ENCODE peak calls at places on chromosomes 13 and 19, in nine cellular contexts. K is upper lobe of right lung; P is colonic mucosa; D is dorsolateral prefrontal cortex; I is activated CD8-positive, alpha-beta T cell treated with anti-CD3 and anti-CD28 coated beads for 36 hours; X is breast epithelium; F is fibroblast of pulmonary artery; M is endothelial cell; Z is endodermal cell. S is an unnamed sample.

GRCh38 chr13:86567119-86567518 is 767.9 kb upstream of the SLITRK6 start:
- DNase-seq in K (no peak), P (no peak), D (no peak), I (no peak), X (no peak), F (no peak), M (no peak), Z (peak), S (no peak)

GRCh38 chr19:17346109-17346671 is 8.8 kb downstream of the GTPBP3 start:
- DNase-seq in K (peak), P (peak), D (peak), I (peak), X (peak), F (peak), M (peak), Z (peak), S (peak)

GRCh38 chr13:66958611-66959010 is 271.5 kb downstream of the PCDH9 start:
- DNase-seq in K (no peak), P (no peak), D (no peak), I (no peak), X (no peak), F (no peak), M (no peak), Z (no peak), S (no peak)

GRCh38 chr13:35923347-35923746 is 207.8 kb downstream of the DCLK1 start:
- DNase-seq in K (no peak), P (no peak), D (peak), I (no peak), X (no peak), F (peak), M (no peak), Z (peak), S (no peak)

GRCh38 chr13:107365466-107366215 is 797.7 kb upstream of the ARGLU1 start:
- DNase-seq in K (no peak), P (no peak), D (no peak), I (no peak), X (no peak), F (peak), M (no peak), Z (no peak), S (no peak)

GRCh38 chr13:110665491-110666254 is 40.2 kb downstream of the CARS2 start:
- DNase-seq in K (no peak), P (no peak), D (no peak), I (no peak), X (no peak), F (no peak), M (no peak), Z (no peak), S (no peak)

GRCh38 chr13:40496035-40496810 is 170.2 kb downstream of the FOXO1 start:
- DNase-seq in K (no peak), P (no peak), D (no peak), I (no peak), X (no peak), F (no peak), M (no peak), Z (no peak), S (no peak)

GRCh38 chr19:5324947-5325346 is 15.7 kb downstream of the PTPRS start:
- DNase-seq in K (no peak), P (no peak), D (no peak), I (no peak), X (no peak), F (no peak), M (no peak), Z (no peak), S (no peak)

GRCh38 chr19:6626764-6627163 is 35.8 kb upstream of the CD70 start:
- DNase-seq in K (no peak), P (no peak), D (no peak), I (no peak), X (no peak), F (no peak), M (no peak), Z (no peak), S (no peak)

GRCh38 chr13:23506821-23507210 is 63.4 kb upstream of the TNFRSF19 start:
- DNase-seq in K (no peak), P (no peak), D (no peak), I (no peak), X (no peak), F (peak), M (no peak), Z (no peak), S (no peak)

GRCh38 chr13:106348032-106348431 is 187.4 kb downstream of the EFNB2 start:
- DNase-seq in K (no peak), P (no peak), D (no peak), I (no peak), X (no peak), F (peak), M (no peak), Z (peak), S (no peak)

GRCh38 chr13:40060318-40061007 is 405.0 kb downstream of the COG6 start:
- DNase-seq in K (no peak), P (no peak), D (peak), I (peak), X (no peak), F (peak), M (no peak), Z (no peak), S (no peak)

GRCh38 chr13:73287871-73288270 is 229.1 kb downstream of the KLF5 start:
- DNase-seq in K (no peak), P (no peak), D (no peak), I (no peak), X (no peak), F (no peak), M (no peak), Z (no peak), S (no peak)

GRCh38 chr13:29543230-29544215 is 52.0 kb downstream of the SLC7A1 start:
- DNase-seq in K (no peak), P (peak), D (no peak), I (peak), X (no peak), F (peak), M (no peak), Z (peak), S (no peak)

GRCh38 chr13:32889986-32890565 is 126.1 kb upstream of the KL start:
- DNase-seq in K (no peak), P (no peak), D (no peak), I (no peak), X (no peak), F (no peak), M (no peak), Z (no peak), S (no peak)

GRCh38 chr13:27424246-27425150 is at the start of gene GTF3A:
- DNase-seq in K (peak), P (peak), D (peak), I (peak), X (peak), F (peak), M (peak), Z (peak), S (peak)

GRCh38 chr13:71935166-71935840 is 68.3 kb upstream of the DACH1 start:
- DNase-seq in K (no peak), P (no peak), D (no peak), I (no peak), X (no peak), F (no peak), M (no peak), Z (no peak), S (no peak)

GRCh38 chr13:102825921-102826706 is 19.7 kb upstream of the ERCC5 start:
- DNase-seq in K (no peak), P (no peak), D (no peak), I (no peak), X (no peak), F (peak), M (no peak), Z (no peak), S (no peak)

GRCh38 chr13:79481685-79482052 is 714 bp downstream of the NDFIP2 start:
- DNase-seq in K (no peak), P (peak), D (peak), I (peak), X (no peak), F (no peak), M (no peak), Z (no peak), S (no peak)

GRCh38 chr13:100454876-100455275 is 133.7 kb downstream of the GGACT start:
- DNase-seq in K (no peak), P (peak), D (no peak), I (peak), X (no peak), F (peak), M (no peak), Z (no peak), S (no peak)

GRCh38 chr13:96710166-96710866 is 284.0 kb downstream of the OXGR1 start:
- DNase-seq in K (no peak), P (no peak), D (no peak), I (no peak), X (no peak), F (no peak), M (no peak), Z (peak), S (no peak)

GRCh38 chr13:98910501-98910951 is 67.3 kb downstream of the DOCK9 start:
- DNase-seq in K (no peak), P (no peak), D (no peak), I (peak), X (no peak), F (peak), M (peak), Z (peak), S (no peak)

GRCh38 chr13:83877901-83878300 is 4.4 kb downstream of the SLITRK1 start:
- DNase-seq in K (no peak), P (no peak), D (no peak), I (no peak), X (no peak), F (no peak), M (no peak), Z (peak), S (peak)

GRCh38 chr13:60230593-60230992 is 66.9 kb upstream of the DIAPH3 start:
- DNase-seq in K (no peak), P (no peak), D (no peak), I (no peak), X (no peak), F (peak), M (no peak), Z (no peak), S (no peak)

GRCh38 chr19:15432018-15432494 is 13.3 kb upstream of the AKAP8L start:
- DNase-seq in K (no peak), P (no peak), D (no peak), I (peak), X (no peak), F (no peak), M (no peak), Z (no peak), S (no peak)

GRCh38 chr13:26946675-26947342 is 186.2 kb upstream of the GPR12 start:
- DNase-seq in K (no peak), P (no peak), D (no peak), I (peak), X (no peak), F (peak), M (no peak), Z (no peak), S (peak)

GRCh38 chr19:1206063-1206732 is 620 bp downstream of the STK11 start:
- DNase-seq in K (no peak), P (no peak), D (no peak), I (no peak), X (no peak), F (no peak), M (peak), Z (peak), S (no peak)

GRCh38 chr19:39937094-39937493 is 2.7 kb upstream of the FCGBP start:
- DNase-seq in K (no peak), P (peak), D (no peak), I (peak), X (no peak), F (no peak), M (no peak), Z (no peak), S (no peak)

GRCh38 chr13:32660227-32660626 is 74.0 kb downstream of the PDS5B start:
- DNase-seq in K (no peak), P (no peak), D (no peak), I (no peak), X (no peak), F (no peak), M (no peak), Z (no peak), S (no peak)

GRCh38 chr13:83955011-83955410 is 72.7 kb upstream of the SLITRK1 start:
- DNase-seq in K (no peak), P (no peak), D (no peak), I (no peak), X (no peak), F (no peak), M (no peak), Z (no peak), S (no peak)

GRCh38 chr13:67101730-67102467 is 128.2 kb downstream of the PCDH9 start:
- DNase-seq in K (no peak), P (no peak), D (no peak), I (no peak), X (no peak), F (no peak), M (no peak), Z (no peak), S (no peak)

GRCh38 chr13:33281951-33282595 is 3.5 kb downstream of the STARD13 start:
- DNase-seq in K (no peak), P (no peak), D (no peak), I (no peak), X (no peak), F (peak), M (no peak), Z (no peak), S (no peak)

GRCh38 chr13:58712191-58712590 is 1080.6 kb downstream of the PCDH17 start:
- DNase-seq in K (no peak), P (no peak), D (no peak), I (no peak), X (no peak), F (no peak), M (no peak), Z (peak), S (no peak)

GRCh38 chr19:49639401-49640112 is 386 bp downstream of the RRAS start:
- DNase-seq in K (no peak), P (peak), D (no peak), I (no peak), X (no peak), F (no peak), M (no peak), Z (peak), S (no peak)

GRCh38 chr19:48683349-48683748 is 10.5 kb upstream of the NTN5 start:
- DNase-seq in K (no peak), P (no peak), D (peak), I (peak), X (no peak), F (peak), M (no peak), Z (no peak), S (no peak)

GRCh38 chr19:33310606-33311325 is 8.4 kb upstream of the CEBPA start:
- DNase-seq in K (peak), P (peak), D (no peak), I (no peak), X (no peak), F (no peak), M (no peak), Z (no peak), S (no peak)

GRCh38 chr19:6260912-6261636 is 18.7 kb downstream of the MLLT1 start:
- DNase-seq in K (no peak), P (no peak), D (no peak), I (peak), X (no peak), F (peak), M (peak), Z (peak), S (no peak)

GRCh38 chr13:39023316-39023715 is 14.6 kb downstream of the PROSER1 start:
- DNase-seq in K (no peak), P (no peak), D (no peak), I (no peak), X (no peak), F (peak), M (no peak), Z (no peak), S (no peak)

GRCh38 chr19:8054169-8054568 is 1.6 kb downstream of the CCL25 start:
- DNase-seq in K (no peak), P (no peak), D (no peak), I (no peak), X (no peak), F (no peak), M (no peak), Z (peak), S (peak)

GRCh38 chr13:69044629-69045028 is 1063.0 kb upstream of the ATXN8OS start:
- DNase-seq in K (no peak), P (no peak), D (no peak), I (no peak), X (no peak), F (no peak), M (no peak), Z (no peak), S (no peak)
- TF ChIP-seq CTCF in K (no peak), P (no peak), D (no peak), I (no peak), X (no peak), F (no peak), M (no peak), Z (no peak), S (no peak)

GRCh38 chr19:45439190-45439568 is 15.5 kb upstream of the ERCC1 start:
- DNase-seq in K (no peak), P (no peak), D (no peak), I (no peak), X (no peak), F (no peak), M (no peak), Z (no peak), S (no peak)

GRCh38 chr19:45440873-45441654 is 17.3 kb upstream of the ERCC1 start:
- DNase-seq in K (no peak), P (no peak), D (no peak), I (no peak), X (no peak), F (peak), M (peak), Z (peak), S (no peak)

GRCh38 chr19:45437328-45437727 is 13.6 kb upstream of the ERCC1 start:
- DNase-seq in K (no peak), P (no peak), D (no peak), I (no peak), X (no peak), F (no peak), M (no peak), Z (no peak), S (no peak)

GRCh38 chr19:45440259-45440638 is 16.5 kb upstream of the ERCC1 start:
- DNase-seq in K (no peak), P (no peak), D (no peak), I (no peak), X (no peak), F (no peak), M (no peak), Z (no peak), S (no peak)

DNA sequence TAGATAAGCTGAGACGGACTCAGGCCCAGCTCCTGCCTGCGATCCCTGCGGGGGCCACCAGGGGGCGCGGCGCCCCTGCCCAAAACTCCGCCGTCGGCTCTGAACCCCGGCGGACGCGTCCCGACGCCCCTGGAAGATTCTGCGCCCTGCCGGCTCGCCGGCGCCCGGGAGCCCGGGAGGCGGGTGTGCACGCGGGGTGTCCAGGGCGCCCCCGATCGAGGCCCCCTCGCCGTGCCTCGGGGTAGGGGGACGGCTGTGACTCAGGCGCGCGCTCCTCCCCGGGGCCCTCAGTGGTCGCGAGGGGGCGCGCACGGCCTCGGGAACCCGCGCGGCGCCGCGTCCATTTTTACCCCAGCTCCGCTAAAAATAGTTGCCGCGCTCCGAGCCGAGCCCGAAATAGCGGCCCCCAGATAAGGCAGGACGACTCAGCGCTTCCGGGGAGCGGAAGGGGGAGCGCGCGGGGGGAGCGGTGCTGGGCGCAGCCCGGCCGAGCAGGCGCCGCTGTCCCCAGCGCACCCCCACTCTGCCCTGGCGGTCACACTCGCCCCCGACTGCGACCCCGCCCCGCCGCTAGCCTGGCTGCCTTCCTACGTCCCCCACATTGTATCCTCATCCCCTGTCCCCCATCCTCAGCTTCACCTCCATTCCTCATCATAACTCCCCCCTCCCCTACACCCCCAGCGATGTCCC is 16.0 kb upstream of the ERCC1 start:
- DNase-seq in K (peak), P (peak), D (peak), I (peak), X (peak), F (peak), M (peak), Z (peak), S (peak)
- TF ChIP-seq CTCF in K (peak), P (peak), D (peak), I (peak), X (peak), F (peak), M (peak), Z (peak), S (peak)

DNA sequence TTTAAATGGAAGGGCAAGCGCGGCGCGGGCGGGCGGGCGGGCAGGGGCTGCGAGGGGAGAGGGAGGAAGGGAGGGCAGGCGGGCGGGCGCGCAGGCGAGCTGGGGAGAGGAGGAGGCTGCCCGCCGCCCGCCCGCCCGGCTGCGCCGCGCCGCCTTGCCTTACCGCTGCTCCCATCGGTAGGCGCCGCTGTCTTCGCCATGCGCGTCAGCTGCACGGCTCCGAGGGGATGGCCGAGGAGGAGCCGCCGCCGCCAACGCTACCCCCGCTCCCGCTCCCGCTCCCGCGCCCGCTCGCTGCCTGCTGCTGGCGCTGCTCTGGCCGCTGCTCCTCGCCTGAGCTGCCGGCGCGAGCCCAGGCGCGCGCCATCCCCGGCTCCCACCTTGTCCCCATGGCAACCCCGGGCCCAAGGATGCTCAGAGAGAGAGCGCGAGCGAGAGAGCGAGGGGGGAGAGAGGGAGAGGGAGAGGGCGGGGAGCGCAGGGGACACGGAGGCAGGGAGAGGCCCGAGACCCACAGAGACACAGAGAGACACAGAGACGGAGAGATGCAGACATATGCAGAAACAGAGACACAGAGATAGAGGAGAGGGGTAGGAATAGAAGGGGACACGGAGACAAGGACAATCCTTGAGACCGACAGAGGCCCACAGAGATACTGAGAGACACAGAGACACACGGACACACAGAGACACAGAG is 40.3 kb downstream of the DEDD2 start:
- DNase-seq in K (peak), P (peak), D (peak), I (peak), X (peak), F (peak), M (peak), Z (peak), S (peak)
- TF ChIP-seq CTCF in K (peak), P (peak), D (peak), I (peak), X (no peak), F (peak), M (no peak), Z (peak), S (peak)

DNA sequence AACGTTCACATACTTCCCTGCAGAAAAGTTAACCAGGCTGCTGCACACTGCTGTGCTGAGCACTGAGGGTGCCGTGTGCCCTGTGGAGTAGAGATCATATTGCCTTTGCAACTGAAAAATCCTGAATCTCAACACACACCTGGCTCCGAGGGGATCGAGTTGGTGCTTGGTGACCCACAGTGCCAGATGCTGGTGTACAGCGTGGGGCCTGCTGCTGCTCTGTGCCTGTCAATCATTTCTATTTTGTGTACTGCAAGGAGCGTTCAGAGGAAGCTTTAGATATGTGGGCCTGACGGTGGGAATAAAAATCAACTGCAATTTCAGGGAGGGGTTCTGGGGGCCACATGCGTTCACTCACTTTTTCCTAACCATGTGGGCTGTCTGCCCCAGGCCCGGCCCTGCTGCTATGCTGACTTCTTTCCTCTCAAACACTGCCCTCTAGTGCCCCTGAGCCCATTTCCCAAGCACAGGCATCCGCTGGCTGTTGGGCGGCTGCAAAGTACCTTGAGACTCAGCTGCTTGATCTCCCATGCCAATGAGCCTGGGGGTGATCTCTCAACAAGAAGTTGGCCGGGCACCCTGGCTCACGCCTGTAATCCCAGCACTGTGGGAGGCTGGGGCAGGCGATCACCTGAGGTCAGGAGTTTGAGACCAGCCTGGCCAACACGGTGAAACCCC is 9.7 kb upstream of the LENG8 start:
- DNase-seq in K (no peak), P (no peak), D (peak), I (peak), X (peak), F (peak), M (peak), Z (peak), S (no peak)
- TF ChIP-seq CTCF in K (peak), P (no peak), D (peak), I (peak), X (peak), F (peak), M (no peak), Z (peak), S (peak)

GRCh38 chr19:4256563-4256962 is 9.7 kb downstream of the YJU2 start:
- DNase-seq in K (no peak), P (no peak), D (no peak), I (peak), X (no peak), F (no peak), M (no peak), Z (peak), S (peak)
- TF ChIP-seq CTCF in K (no peak), P (no peak), D (no peak), I (no peak), X (no peak), F (no peak), M (peak), Z (peak), S (no peak)

GRCh38 chr19:12090807-12091206 is 26.3 kb downstream of the ZNF844 start:
- DNase-seq in K (peak), P (peak), D (peak), I (peak), X (no peak), F (peak), M (no peak), Z (peak), S (peak)
- TF ChIP-seq CTCF in K (peak), P (peak), D (peak), I (peak), X (peak), F (peak), M (no peak), Z (peak), S (peak)